ENCODE peak calls at places on chromosome 21, in eight cellular contexts. F is lower lobe of right lung, J is OCI-LY7, C is GM12878, B is gastrocnemius medialis, K is left lung, P is ovary, Y is cardiac fibroblast. V is an unnamed sample.

GRCh38 chr21:44292812-44293195 is 7.0 kb upstream of the PFKL start:
- DNase-seq in F (no peak), J (no peak), C (no peak), B (no peak), K (no peak), P (peak), Y (no peak), V (no peak)

GRCh38 chr21:29504751-29505321 is 206.1 kb downstream of the BACH1 start:
- DNase-seq in F (no peak), J (no peak), C (no peak), B (no peak), K (no peak), P (no peak), Y (peak), V (no peak)

GRCh38 chr21:33578214-33578613 is 10.3 kb downstream of the DONSON start:
- DNase-seq in F (no peak), J (no peak), C (no peak), B (no peak), K (no peak), P (no peak), Y (peak), V (no peak)

GRCh38 chr21:27590271-27590670 is 623.4 kb upstream of the ADAMTS5 start:
- DNase-seq in F (no peak), J (no peak), C (no peak), B (no peak), K (no peak), P (no peak), Y (peak), V (peak)

GRCh38 chr21:27476696-27477095 is 509.8 kb upstream of the ADAMTS5 start:
- DNase-seq in F (no peak), J (no peak), C (no peak), B (no peak), K (no peak), P (peak), Y (peak), V (peak)

GRCh38 chr21:29403922-29404538 is 105.3 kb downstream of the BACH1 start:
- DNase-seq in F (peak), J (no peak), C (no peak), B (no peak), K (peak), P (no peak), Y (peak), V (no peak)

GRCh38 chr21:16113052-16113715 is 383.4 kb downstream of the USP25 start:
- DNase-seq in F (no peak), J (no peak), C (no peak), B (no peak), K (no peak), P (no peak), Y (peak), V (no peak)

GRCh38 chr21:33642896-33643657 is 776 bp downstream of the ITSN1 start:
- DNase-seq in F (peak), J (peak), C (no peak), B (no peak), K (peak), P (peak), Y (peak), V (peak)

GRCh38 chr21:14773777-14774345 is 227.7 kb upstream of the SAMSN1 start:
- DNase-seq in F (peak), J (peak), C (no peak), B (peak), K (peak), P (no peak), Y (peak), V (peak)

GRCh38 chr21:34974162-34974981 is 74.7 kb downstream of the RUNX1 start:
- DNase-seq in F (no peak), J (peak), C (peak), B (no peak), K (no peak), P (no peak), Y (no peak), V (no peak)

GRCh38 chr21:33455858-33456446 is 23.8 kb downstream of the TMEM50B start:
- DNase-seq in F (no peak), J (no peak), C (no peak), B (no peak), K (no peak), P (no peak), Y (no peak), V (no peak)

GRCh38 chr21:46425061-46425460 is 33.6 kb upstream of the DIP2A start:
- DNase-seq in F (peak), J (no peak), C (no peak), B (no peak), K (no peak), P (no peak), Y (no peak), V (no peak)

GRCh38 chr21:29827647-29828046 is 112.1 kb downstream of the GRIK1 start:
- DNase-seq in F (no peak), J (no peak), C (no peak), B (no peak), K (no peak), P (no peak), Y (no peak), V (no peak)

GRCh38 chr21:37338671-37339526 is 27.7 kb upstream of the DYRK1A start:
- DNase-seq in F (no peak), J (no peak), C (no peak), B (peak), K (peak), P (peak), Y (peak), V (no peak)

GRCh38 chr21:31656199-31657095 is 3.0 kb upstream of the SOD1 start:
- DNase-seq in F (no peak), J (no peak), C (no peak), B (no peak), K (no peak), P (no peak), Y (peak), V (no peak)

GRCh38 chr21:44002511-44002910 is 9.6 kb upstream of the TRAPPC10 start:
- DNase-seq in F (peak), J (no peak), C (no peak), B (no peak), K (no peak), P (no peak), Y (no peak), V (no peak)

GRCh38 chr21:41771625-41771945 is 4.7 kb upstream of the RIPK4 start:
- DNase-seq in F (no peak), J (no peak), C (no peak), B (no peak), K (no peak), P (no peak), Y (no peak), V (no peak)
- TF ChIP-seq CTCF in F (no peak), J (no peak), C (no peak), B (no peak), K (no peak), P (no peak), Y (no peak), V (no peak)

DNA sequence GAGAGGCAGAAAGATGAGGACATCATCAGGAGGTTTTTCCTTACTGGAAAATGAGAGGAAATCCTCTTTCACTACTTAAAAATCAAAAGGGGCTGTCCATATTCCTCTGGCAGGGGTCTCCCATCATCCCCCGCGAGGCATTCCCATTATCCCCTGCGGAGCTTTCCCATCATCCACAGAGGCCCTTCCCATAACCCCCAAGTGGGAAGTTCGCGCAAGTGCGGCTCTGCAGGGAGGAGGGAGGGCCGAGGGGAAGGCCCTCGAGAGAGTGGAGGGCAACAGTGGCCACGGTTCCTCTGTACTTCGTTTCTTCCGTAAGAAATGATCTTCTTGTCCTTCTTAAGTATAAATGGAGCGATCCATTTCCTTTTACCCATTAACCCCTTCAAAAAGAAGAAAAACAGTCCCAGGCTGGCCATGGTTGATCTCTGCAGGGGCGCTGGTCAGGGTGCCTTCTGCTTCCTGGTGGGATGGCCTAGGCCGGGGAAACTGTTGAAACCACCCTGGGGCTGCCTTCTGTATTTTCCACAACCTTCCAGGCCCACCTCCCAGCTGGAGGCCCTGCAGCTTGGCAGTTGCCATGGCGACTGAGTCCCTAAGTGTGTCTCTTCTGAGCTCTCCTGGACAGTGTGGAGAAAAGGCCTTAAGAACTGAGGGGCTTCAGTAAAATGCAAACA is 3.5 kb upstream of the RSPH1 start:
- DNase-seq in F (no peak), J (no peak), C (no peak), B (no peak), K (no peak), P (no peak), Y (no peak), V (no peak)
- TF ChIP-seq CTCF in F (no peak), J (no peak), C (no peak), B (no peak), K (no peak), P (no peak), Y (no peak), V (no peak)

DNA sequence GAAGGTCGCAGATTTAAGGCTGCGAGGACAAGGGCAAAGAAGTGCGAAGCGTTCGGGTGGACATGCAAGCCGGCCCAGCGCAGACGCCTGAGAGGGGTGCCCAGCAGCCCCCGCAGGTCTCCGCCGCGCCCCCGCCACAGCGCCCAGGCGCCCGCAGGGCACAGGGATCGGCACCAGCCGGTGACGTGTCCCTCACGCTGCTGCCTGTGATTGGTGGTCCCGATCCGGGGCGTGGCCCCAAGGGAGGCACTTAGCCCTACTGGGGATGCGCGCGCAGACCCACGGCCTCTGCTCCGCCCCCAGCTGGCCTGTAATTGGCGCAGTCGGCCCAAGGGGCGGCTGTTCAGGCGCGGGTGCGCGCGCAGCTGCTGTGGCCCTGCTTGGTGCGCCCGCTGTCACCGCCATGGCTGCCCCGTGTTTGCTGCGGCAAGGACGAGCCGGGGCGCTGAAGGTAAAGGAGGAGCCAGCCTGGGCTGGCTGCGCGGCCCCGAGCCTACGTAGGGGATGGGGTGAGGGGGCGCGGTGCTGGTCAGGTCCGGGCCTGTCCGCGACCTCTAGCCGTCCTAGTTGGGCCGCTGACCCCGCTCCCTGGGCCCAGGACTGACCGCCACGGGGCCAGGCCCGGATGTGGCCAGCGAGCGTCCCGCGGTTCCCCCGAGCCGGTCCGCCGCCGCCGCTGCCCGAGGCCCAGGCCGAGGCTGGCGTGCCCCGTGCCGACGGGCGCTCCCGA is at the start of gene NDUFV3:
- DNase-seq in F (peak), J (peak), C (peak), B (peak), K (peak), P (peak), Y (peak), V (peak)
- TF ChIP-seq CTCF in F (no peak), J (no peak), C (no peak), B (peak), K (no peak), P (no peak), Y (no peak), V (no peak)

GRCh38 chr21:23452384-23453083 is 2154.7 kb downstream of the MRPL39 start:
- DNase-seq in F (no peak), J (no peak), C (no peak), B (no peak), K (no peak), P (no peak), Y (no peak), V (peak)
- TF ChIP-seq CTCF in F (no peak), J (no peak), C (no peak), B (no peak), K (no peak), P (no peak), Y (no peak), V (no peak)

DNA sequence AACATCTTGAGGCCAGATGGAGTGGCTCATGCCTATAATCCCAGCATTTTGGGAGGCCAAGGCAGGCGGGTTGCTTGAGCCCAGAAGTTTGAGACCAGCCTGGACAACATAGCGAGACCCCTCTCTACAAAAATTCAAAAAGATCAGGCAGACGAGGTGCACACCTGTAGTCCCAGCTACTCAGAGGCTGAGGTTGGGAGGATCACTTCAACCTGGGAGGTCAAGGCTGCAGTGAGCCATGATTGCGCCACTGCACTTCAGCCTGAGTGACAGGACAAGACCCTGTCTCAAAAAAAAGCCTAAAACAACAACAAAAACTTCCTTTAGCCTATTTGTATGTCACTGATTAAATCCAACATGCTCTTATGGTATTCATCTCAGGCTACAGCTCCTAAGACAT is 6.8 kb upstream of the DOP1B start:
- DNase-seq in F (peak), J (no peak), C (no peak), B (no peak), K (peak), P (no peak), Y (no peak), V (no peak)
- TF ChIP-seq CTCF in F (no peak), J (no peak), C (no peak), B (no peak), K (no peak), P (no peak), Y (no peak), V (no peak)

GRCh38 chr21:39854572-39854971 is 12.7 kb upstream of the PCP4 start:
- DNase-seq in F (no peak), J (no peak), C (no peak), B (no peak), K (no peak), P (no peak), Y (no peak), V (no peak)
- TF ChIP-seq CTCF in F (no peak), J (peak), C (no peak), B (no peak), K (no peak), P (no peak), Y (no peak), V (no peak)

GRCh38 chr21:20741445-20741844 is 256.8 kb upstream of the NCAM2 start:
- DNase-seq in F (no peak), J (no peak), C (no peak), B (no peak), K (no peak), P (no peak), Y (no peak), V (no peak)

GRCh38 chr21:20737227-20737626 is 261.0 kb upstream of the NCAM2 start:
- DNase-seq in F (no peak), J (no peak), C (no peak), B (no peak), K (no peak), P (no peak), Y (no peak), V (no peak)

GRCh38 chr21:20739421-20739820 is 258.8 kb upstream of the NCAM2 start:
- DNase-seq in F (no peak), J (no peak), C (no peak), B (no peak), K (no peak), P (no peak), Y (no peak), V (no peak)
- TF ChIP-seq CTCF in F (no peak), J (no peak), C (no peak), B (no peak), K (no peak), P (no peak), Y (no peak), V (no peak)

GRCh38 chr21:45407629-45408247 is 2.8 kb downstream of the COL18A1 start:
- DNase-seq in F (no peak), J (no peak), C (no peak), B (no peak), K (no peak), P (peak), Y (no peak), V (no peak)
- TF ChIP-seq CTCF in F (no peak), J (no peak), C (no peak), B (no peak), K (no peak), P (no peak), Y (peak), V (no peak)